ENCODE peak calls at places on chromosomes 4 and X, in seven cellular contexts. M, B, G, P, R, A and V are unnamed samples.

GRCh38 chrX:17922303-17922702 is 61.2 kb upstream of the RAI2 start:
- DNase-seq in M (no peak), B (no peak), G (peak), P (no peak), R (no peak), A (peak), V (no peak)

GRCh38 chr4:185108669-185109068 is 34.4 kb upstream of the SLC25A4 start:
- DNase-seq in M (no peak), B (no peak), G (no peak), P (no peak), R (no peak), A (no peak), V (no peak)

GRCh38 chr4:2591189-2591588 is 54.7 kb downstream of the FAM193A start:
- DNase-seq in M (no peak), B (no peak), G (no peak), P (no peak), R (no peak), A (no peak), V (no peak)

GRCh38 chr4:170652571-170652970 is 562.8 kb upstream of the AADAT start:
- DNase-seq in M (no peak), B (no peak), G (no peak), P (no peak), R (no peak), A (no peak), V (no peak)

GRCh38 chr4:119106036-119107000 is 29.3 kb upstream of the MYOZ2 start:
- DNase-seq in M (no peak), B (no peak), G (no peak), P (no peak), R (no peak), A (no peak), V (no peak)

GRCh38 chr4:184688447-184688846 is 38.9 kb downstream of the PRIMPOL start:
- DNase-seq in M (no peak), B (peak), G (no peak), P (peak), R (no peak), A (no peak), V (no peak)

GRCh38 chrX:39736219-39737211 is 361.2 kb downstream of the BCOR start:
- DNase-seq in M (no peak), B (peak), G (no peak), P (peak), R (no peak), A (peak), V (no peak)

GRCh38 chr4:18675586-18675985 is 654.0 kb upstream of the LCORL start:
- DNase-seq in M (no peak), B (no peak), G (no peak), P (no peak), R (no peak), A (no peak), V (no peak)

GRCh38 chr4:20272411-20272872 is 20.7 kb downstream of the SLIT2 start:
- DNase-seq in M (no peak), B (peak), G (no peak), P (no peak), R (no peak), A (no peak), V (no peak)

GRCh38 chrX:120244735-120245498 is 5.7 kb upstream of the ZBTB33 start:
- DNase-seq in M (peak), B (peak), G (peak), P (peak), R (peak), A (peak), V (peak)

GRCh38 chrX:21479695-21480280 is 105.6 kb downstream of the CNKSR2 start:
- DNase-seq in M (no peak), B (peak), G (peak), P (no peak), R (peak), A (peak), V (peak)

GRCh38 chr4:13627185-13627605 is 330 bp downstream of the BOD1L1 start:
- DNase-seq in M (no peak), B (no peak), G (no peak), P (peak), R (peak), A (no peak), V (no peak)

GRCh38 chr4:1593458-1593857 is 90.7 kb downstream of the FAM53A start:
- DNase-seq in M (no peak), B (no peak), G (no peak), P (no peak), R (no peak), A (no peak), V (no peak)

GRCh38 chrX:133482345-133483041 is 67.2 kb upstream of the GPC4 start:
- DNase-seq in M (no peak), B (no peak), G (no peak), P (no peak), R (no peak), A (no peak), V (no peak)

GRCh38 chr4:139556071-139556734 is at the start of gene SETD7:
- DNase-seq in M (peak), B (peak), G (peak), P (peak), R (peak), A (peak), V (peak)

GRCh38 chr4:111761531-111761930 is 383.7 kb upstream of the FAM241A start:
- DNase-seq in M (no peak), B (no peak), G (no peak), P (no peak), R (no peak), A (no peak), V (no peak)

GRCh38 chr4:62144431-62144830 is 944.3 kb downstream of the ADGRL3 start:
- DNase-seq in M (no peak), B (no peak), G (no peak), P (no peak), R (no peak), A (no peak), V (no peak)

GRCh38 chr4:827209-828081 is 1.5 kb upstream of the CPLX1 start:
- DNase-seq in M (no peak), B (no peak), G (no peak), P (no peak), R (no peak), A (no peak), V (no peak)

GRCh38 chr4:137032242-137032641 is 500.1 kb downstream of the PCDH18 start:
- DNase-seq in M (no peak), B (no peak), G (peak), P (no peak), R (no peak), A (peak), V (no peak)

GRCh38 chr4:11420327-11420726 is 8.4 kb downstream of the HS3ST1 start:
- DNase-seq in M (no peak), B (no peak), G (no peak), P (no peak), R (no peak), A (no peak), V (no peak)

GRCh38 chrX:1500701-1501624 is 36.0 kb downstream of the P2RY8 start:
- DNase-seq in M (no peak), B (no peak), G (no peak), P (no peak), R (peak), A (no peak), V (peak)

GRCh38 chrX:28550331-28550872 is 36.8 kb upstream of the IL1RAPL1 start:
- DNase-seq in M (no peak), B (no peak), G (no peak), P (no peak), R (no peak), A (no peak), V (no peak)

GRCh38 chrX:118164138-118164537 is 47.5 kb upstream of the KLHL13 start:
- DNase-seq in M (no peak), B (no peak), G (no peak), P (no peak), R (no peak), A (no peak), V (no peak)

GRCh38 chrX:18995216-18995615 is 11.3 kb upstream of the PHKA2 start:
- DNase-seq in M (no peak), B (peak), G (no peak), P (no peak), R (no peak), A (no peak), V (no peak)

GRCh38 chr4:35538807-35539206 is 705.5 kb downstream of the ARAP2 start:
- DNase-seq in M (no peak), B (no peak), G (no peak), P (no peak), R (no peak), A (no peak), V (no peak)

GRCh38 chr4:5992171-5993062 is 25.8 kb downstream of the C4orf50 start:
- DNase-seq in M (no peak), B (no peak), G (no peak), P (no peak), R (no peak), A (peak), V (no peak)

GRCh38 chrX:124209792-124210576 is 122.5 kb upstream of the TEX13D start:
- DNase-seq in M (no peak), B (no peak), G (no peak), P (no peak), R (no peak), A (no peak), V (no peak)

GRCh38 chr4:5932021-5932553 is 39.2 kb upstream of the CRMP1 start:
- DNase-seq in M (no peak), B (no peak), G (peak), P (no peak), R (no peak), A (peak), V (no peak)

GRCh38 chrX:110159235-110159634 is 156.3 kb downstream of the TMEM164 start:
- DNase-seq in M (no peak), B (no peak), G (no peak), P (no peak), R (no peak), A (no peak), V (no peak)

GRCh38 chrX:133726211-133726630 is 259.2 kb downstream of the GPC3 start:
- DNase-seq in M (no peak), B (no peak), G (peak), P (no peak), R (no peak), A (peak), V (no peak)

GRCh38 chr4:87716350-87717041 is 66.4 kb downstream of the DMP1 start:
- DNase-seq in M (no peak), B (no peak), G (no peak), P (no peak), R (no peak), A (no peak), V (no peak)

GRCh38 chr4:94545296-94545695 is 93.6 kb downstream of the PDLIM5 start:
- DNase-seq in M (no peak), B (peak), G (no peak), P (no peak), R (no peak), A (no peak), V (no peak)

GRCh38 chr4:94489075-94489474 is 37.3 kb downstream of the PDLIM5 start:
- DNase-seq in M (no peak), B (peak), G (no peak), P (no peak), R (no peak), A (no peak), V (no peak)

GRCh38 chr4:5976431-5976830 is 41.8 kb downstream of the C4orf50 start:
- DNase-seq in M (no peak), B (no peak), G (no peak), P (no peak), R (no peak), A (no peak), V (no peak)

GRCh38 chr4:130197946-130198345 is 1102.0 kb downstream of the C4orf33 start:
- DNase-seq in M (no peak), B (no peak), G (no peak), P (no peak), R (no peak), A (no peak), V (no peak)

GRCh38 chr4:38050560-38051350 is 90.6 kb downstream of the PTTG2 start:
- DNase-seq in M (no peak), B (no peak), G (no peak), P (no peak), R (no peak), A (no peak), V (no peak)

GRCh38 chrX:50211510-50211909 is 6.9 kb downstream of the CCNB3 start:
- DNase-seq in M (no peak), B (no peak), G (no peak), P (no peak), R (no peak), A (no peak), V (no peak)

GRCh38 chr4:13384055-13384454 is 100.1 kb downstream of the RAB28 start:
- DNase-seq in M (no peak), B (no peak), G (no peak), P (no peak), R (no peak), A (no peak), V (no peak)

GRCh38 chr4:30757357-30757756 is 37.2 kb downstream of the PCDH7 start:
- DNase-seq in M (no peak), B (peak), G (no peak), P (no peak), R (no peak), A (no peak), V (no peak)

GRCh38 chrX:22689290-22689689 is 310.5 kb upstream of the DDX53 start:
- DNase-seq in M (no peak), B (peak), G (no peak), P (no peak), R (no peak), A (no peak), V (no peak)